ENCODE peak calls at places on chromosomes 11 and 22, in six cellular contexts. Y is hippocampal formation, S is RCC 7860, R is posterior vena cava, I is left ventricle myocardium inferior, E is GF-D8. H is an unnamed sample.

GRCh38 chr22:20542055-20542454 is 34.6 kb downstream of the MED15 start:
- DNase-seq in Y (no peak), R (no peak), E (no peak), S (no peak), I (no peak), H (no peak)

GRCh38 chr11:118953265-118953664 is 2.8 kb upstream of the UPK2 start:
- DNase-seq in I (no peak), E (no peak), S (no peak), R (peak), Y (peak), H (peak)

GRCh38 chr11:77529685-77530084 is 55.8 kb upstream of the PAK1 start:
- DNase-seq in S (no peak), E (no peak), R (no peak), Y (no peak), I (no peak), H (no peak)

GRCh38 chr11:83033367-83033766 is 38.3 kb downstream of the RAB30 start:
- DNase-seq in R (no peak), E (no peak), Y (no peak), S (no peak), I (no peak), H (no peak)

GRCh38 chr22:49734390-49734789 is 93.3 kb downstream of the BRD1 start:
- DNase-seq in I (no peak), Y (no peak), R (no peak), S (no peak), E (no peak), H (no peak)

GRCh38 chr11:1547467-1548098 is 24.5 kb downstream of the DUSP8 start:
- DNase-seq in I (no peak), R (no peak), Y (no peak), S (no peak), E (no peak), H (no peak)

GRCh38 chr11:72292106-72292790 is 48.3 kb upstream of the PHOX2A start:
- DNase-seq in Y (no peak), R (no peak), S (no peak), I (no peak), E (no peak), H (no peak)

GRCh38 chr11:78080084-78080817 is 589 bp upstream of the NDUFC2 start:
- DNase-seq in E (no peak), Y (no peak), R (no peak), I (no peak), S (no peak), H (no peak)

GRCh38 chr11:1271927-1272326 is 37.5 kb downstream of the TOLLIP start:
- DNase-seq in S (no peak), R (no peak), E (no peak), Y (no peak), I (no peak), H (no peak)

GRCh38 chr22:40819741-40820140 is 595 bp upstream of the SLC25A17 start:
- DNase-seq in S (no peak), Y (no peak), E (no peak), R (no peak), I (no peak), H (no peak)

GRCh38 chr11:1692708-1693326 is 4.2 kb upstream of the KRTAP5-6 start:
- DNase-seq in S (no peak), I (no peak), E (no peak), Y (no peak), R (no peak), H (no peak)